ENCODE peak calls at places on chromosome 22, in eight cellular contexts. S, A, C, V, J, F, N and L are unnamed samples.

GRCh38 chr22:50170453-50171318 is at the start of gene PANX2:
- DNase-seq in S (no peak), J (no peak), A (no peak), V (no peak), N (no peak), C (no peak), F (peak), L (no peak)

GRCh38 chr22:20811971-20812660 is 38.2 kb downstream of the SERPIND1 start:
- DNase-seq in N (no peak), J (no peak), V (no peak), F (no peak), A (no peak), S (no peak), C (no peak), L (no peak)

GRCh38 chr22:35258144-35258988 is 1.1 kb downstream of the HMGXB4 start:
- DNase-seq in F (peak), C (no peak), V (no peak), S (no peak), J (no peak), N (no peak), A (peak), L (peak)

GRCh38 chr22:47370448-47371262 is 608.2 kb downstream of the TBC1D22A start:
- DNase-seq in S (no peak), A (no peak), J (no peak), F (no peak), C (no peak), V (no peak), N (no peak), L (no peak)

GRCh38 chr22:19352217-19352616 is 60.7 kb upstream of the CLTCL1 start:
- DNase-seq in S (no peak), C (no peak), V (no peak), J (no peak), F (no peak), A (no peak), N (no peak), L (no peak)

GRCh38 chr22:24390576-24390975 is 36.8 kb upstream of the ADORA2A start:
- DNase-seq in N (no peak), A (no peak), V (no peak), F (no peak), J (no peak), S (no peak), C (no peak), L (no peak)

GRCh38 chr22:44685384-44686056 is 16.5 kb upstream of the PRR5 start:
- DNase-seq in S (peak), C (no peak), V (peak), J (peak), N (peak), F (peak), A (no peak), L (peak)

GRCh38 chr22:49934891-49935557 is 16.6 kb downstream of the CRELD2 start:
- DNase-seq in V (peak), C (no peak), A (peak), F (peak), N (peak), J (peak), S (peak), L (peak)

GRCh38 chr22:46001046-46001425 is 24.1 kb upstream of the WNT7B start:
- DNase-seq in S (no peak), V (no peak), N (no peak), F (no peak), A (no peak), J (no peak), C (no peak), L (no peak)

GRCh38 chr22:39568278-39568981 is 2.1 kb upstream of the CACNA1I start:
- DNase-seq in J (no peak), N (no peak), A (no peak), V (no peak), C (no peak), S (no peak), F (no peak), L (no peak)

GRCh38 chr22:17085277-17086091 is 684 bp downstream of the IL17RA start:
- DNase-seq in C (no peak), F (peak), S (no peak), J (no peak), N (no peak), A (no peak), V (no peak), L (peak)

GRCh38 chr22:37569009-37569920 is 9.0 kb downstream of the CDC42EP1 start:
- DNase-seq in V (no peak), J (no peak), F (no peak), N (no peak), C (peak), S (no peak), A (no peak), L (peak)

GRCh38 chr22:44620129-44620840 is 81.7 kb upstream of the PRR5 start:
- DNase-seq in V (no peak), N (peak), F (peak), A (no peak), S (peak), J (peak), C (no peak), L (peak)

GRCh38 chr22:27642104-27642800 is 159.3 kb downstream of the MN1 start:
- DNase-seq in J (no peak), A (no peak), F (no peak), N (no peak), C (peak), V (no peak), S (no peak), L (no peak)

GRCh38 chr22:41401781-41402648 is 20.3 kb downstream of the TEF start:
- DNase-seq in A (peak), S (no peak), N (no peak), F (no peak), J (no peak), C (peak), V (no peak), L (peak)

GRCh38 chr22:45880091-45880651 is 96.8 kb downstream of the WNT7B start:
- DNase-seq in N (no peak), J (no peak), A (no peak), V (no peak), C (no peak), S (no peak), F (no peak), L (no peak)

GRCh38 chr22:39298194-39298987 is 21.0 kb downstream of the RPL3 start:
- DNase-seq in S (no peak), F (no peak), A (no peak), N (no peak), V (no peak), C (no peak), J (no peak), L (no peak)

GRCh38 chr22:35930933-35931332 is 97.7 kb downstream of the RBFOX2 start:
- DNase-seq in N (no peak), S (no peak), F (peak), C (peak), J (no peak), V (peak), A (peak), L (peak)

GRCh38 chr22:45828836-45829235 is 148.1 kb downstream of the WNT7B start:
- DNase-seq in S (no peak), V (no peak), C (no peak), J (no peak), A (no peak), F (no peak), N (no peak), L (no peak)

GRCh38 chr22:45007247-45007945 is 2.4 kb downstream of the PHF21B start:
- DNase-seq in C (peak), J (no peak), V (no peak), S (no peak), A (peak), N (no peak), F (no peak), L (peak)

GRCh38 chr22:23231471-23232093 is 51.3 kb downstream of the BCR start:
- DNase-seq in A (no peak), N (no peak), V (no peak), J (no peak), S (no peak), F (no peak), C (no peak), L (no peak)

GRCh38 chr22:38177926-38178604 is 3.6 kb downstream of the PLA2G6 start:
- DNase-seq in F (peak), V (peak), N (no peak), C (peak), A (peak), J (no peak), S (no peak), L (peak)

GRCh38 chr22:35629406-35630234 is 12.5 kb upstream of the MB start:
- DNase-seq in F (no peak), C (no peak), A (peak), S (peak), V (peak), J (peak), N (no peak), L (peak)

GRCh38 chr22:26800858-26801257 is 143.5 kb downstream of the MIAT start:
- DNase-seq in S (no peak), F (no peak), J (no peak), C (no peak), A (no peak), N (no peak), V (no peak), L (peak)

GRCh38 chr22:35218079-35218478 is 39.2 kb upstream of the HMGXB4 start:
- DNase-seq in A (no peak), V (peak), N (no peak), J (no peak), S (no peak), F (peak), C (no peak), L (no peak)

GRCh38 chr22:50673231-50674126 is 856 bp downstream of the SHANK3 start:
- DNase-seq in N (no peak), C (no peak), J (no peak), A (no peak), V (no peak), F (no peak), S (no peak), L (peak)